ENCODE peak calls at places on chromosomes 16 and 17, in seven cellular contexts. Q, S, C, J, E, K and V are unnamed samples.

GRCh38 chr17:74429604-74430384 is 2.1 kb upstream of the GPRC5C start:
- DNase-seq in E (no peak), S (no peak), C (no peak), K (peak; percentile 76), Q (no peak), J (peak; percentile 74), V (peak; percentile 60)

GRCh38 chr17:34207572-34207971 is 47.5 kb upstream of the CCL2 start:
- DNase-seq in C (no peak), E (peak; percentile 53), K (no peak), S (no peak), Q (no peak), J (no peak), V (no peak)

GRCh38 chr16:89023621-89024511 is 46.9 kb upstream of the CBFA2T3 start:
- DNase-seq in Q (no peak), K (no peak), E (no peak), C (no peak), J (no peak), S (no peak), V (no peak)

GRCh38 chr16:75265911-75266701 is 14.7 kb upstream of the BCAR1 start:
- DNase-seq in S (no peak), J (peak; percentile 89), K (peak; percentile 80), Q (no peak), E (no peak), C (peak; percentile 42), V (peak; percentile 81)

GRCh38 chr17:78127888-78128615 is 503 bp downstream of the TMC6 start:
- DNase-seq in K (peak; percentile 43), Q (no peak), J (peak; percentile 48), C (no peak), E (no peak), S (no peak), V (no peak)

GRCh38 chr17:74205274-74205673 is 1.8 kb downstream of the RPL38 start:
- DNase-seq in J (no peak), K (no peak), C (no peak), Q (no peak), E (no peak), S (no peak), V (no peak)

GRCh38 chr17:1054656-1055055 is 57.7 kb downstream of the TIMM22 start:
- DNase-seq in K (no peak), J (no peak), S (no peak), C (no peak), E (no peak), Q (no peak), V (no peak)

GRCh38 chr17:43979671-43980070 is 24.8 kb upstream of the NAGS start:
- DNase-seq in E (no peak), S (no peak), J (no peak), K (no peak), Q (no peak), C (no peak), V (no peak)

GRCh38 chr17:76725580-76726230 is 701 bp downstream of the JMJD6 start:
- DNase-seq in J (peak; percentile 73), K (peak; percentile 92), E (no peak), Q (no peak), C (no peak), S (peak; percentile 64), V (peak; percentile 87)

GRCh38 chr17:57645950-57646686 is 99.0 kb downstream of the CCDC182 start:
- DNase-seq in S (no peak), C (no peak), E (peak; percentile 10), Q (no peak), K (no peak), J (no peak), V (no peak)

GRCh38 chr16:57610611-57611010 is 17.8 kb upstream of the ADGRG1 start:
- DNase-seq in Q (no peak), K (peak; percentile 2), E (no peak), J (no peak), C (no peak), S (no peak), V (no peak)

GRCh38 chr17:37818689-37819088 is 73.8 kb upstream of the HNF1B start:
- DNase-seq in Q (peak; percentile 57), S (no peak), E (no peak), K (peak; percentile 77), J (peak; percentile 73), C (no peak), V (no peak)

GRCh38 chr16:80819988-80820387 is 15.6 kb upstream of the CDYL2 start:
- DNase-seq in J (no peak), E (no peak), Q (no peak), S (no peak), C (no peak), K (no peak), V (no peak)

GRCh38 chr17:2904135-2904534 is 107.9 kb downstream of the RAP1GAP2 start:
- DNase-seq in C (no peak), S (no peak), J (peak; percentile 76), E (peak; percentile 3), K (peak; percentile 94), Q (no peak), V (no peak)

GRCh38 chr17:73560661-73561060 is 83.6 kb downstream of the SDK2 start:
- DNase-seq in S (no peak), Q (peak; percentile 27), K (no peak), J (no peak), E (no peak), C (no peak), V (no peak)

GRCh38 chr16:66170989-66171388 is 195.5 kb upstream of the CDH5 start:
- DNase-seq in K (no peak), E (no peak), Q (no peak), S (no peak), J (no peak), C (no peak), V (no peak)

GRCh38 chr17:83132251-83133081 is 53.1 kb downstream of the METRNL start:
- DNase-seq in C (no peak), K (no peak), E (no peak), S (no peak), J (no peak), Q (no peak), V (no peak)

GRCh38 chr17:76382305-76382802 is 2.1 kb upstream of the SPHK1 start:
- DNase-seq in E (no peak), Q (no peak), K (peak; percentile 73), S (no peak), C (no peak), J (no peak), V (no peak)

GRCh38 chr16:54265558-54266213 is 20.9 kb downstream of the IRX3 start:
- DNase-seq in C (no peak), E (no peak), Q (no peak), S (no peak), J (no peak), K (no peak), V (no peak)

GRCh38 chr17:1160591-1161041 is 19.2 kb downstream of the ABR start:
- DNase-seq in Q (no peak), K (no peak), S (no peak), C (no peak), E (no peak), J (no peak), V (no peak)

GRCh38 chr16:24906199-24906808 is 60.5 kb downstream of the SLC5A11 start:
- DNase-seq in J (no peak), C (no peak), K (no peak), S (no peak), E (peak; percentile 4), Q (peak; percentile 19), V (no peak)

GRCh38 chr16:82636485-82636884 is 9.7 kb downstream of the CDH13 start:
- DNase-seq in S (no peak), C (no peak), K (no peak), J (no peak), E (no peak), Q (no peak), V (no peak)

GRCh38 chr16:87240211-87241134 is 76.7 kb downstream of the C16orf95 start:
- DNase-seq in J (no peak), Q (no peak), K (no peak), S (no peak), E (peak; percentile 40), C (no peak), V (no peak)

GRCh38 chr16:11016993-11017392 is 72.6 kb downstream of the CLEC16A start:
- DNase-seq in J (peak; percentile 78), C (no peak), E (peak; percentile 37), Q (peak; percentile 32), S (peak; percentile 28), K (peak; percentile 28), V (peak; percentile 88)

GRCh38 chr16:78227855-78228254 is 128.4 kb downstream of the WWOX start:
- DNase-seq in K (no peak), C (no peak), S (no peak), E (no peak), Q (no peak), J (no peak), V (no peak)

GRCh38 chr17:44221072-44221861 is 1.8 kb upstream of the UBTF start:
- DNase-seq in C (peak; percentile 62), K (peak; percentile 84), J (peak; percentile 82), Q (no peak), E (peak; percentile 69), S (peak; percentile 46), V (peak; percentile 79)

GRCh38 chr17:31739300-31739699 is 119.7 kb downstream of the COPRS start:
- DNase-seq in S (no peak), Q (no peak), J (no peak), K (no peak), E (peak; percentile 71), C (no peak), V (no peak)

GRCh38 chr17:4735825-4736651 is 3.6 kb upstream of the ZMYND15 start:
- DNase-seq in C (no peak), Q (no peak), K (peak; percentile 75), S (no peak), J (no peak), E (no peak), V (no peak)

GRCh38 chr17:8006836-8007680 is 4.6 kb downstream of the GUCY2D start:
- DNase-seq in K (no peak), Q (no peak), J (no peak), E (no peak), C (no peak), S (no peak), V (no peak)

GRCh38 chr17:4948997-4949320 is 629 bp upstream of the PFN1 start:
- DNase-seq in K (peak; percentile 86), S (peak; percentile 77), E (peak; percentile 80), Q (peak; percentile 64), J (peak; percentile 83), C (no peak), V (peak; percentile 76)

GRCh38 chr17:10683853-10684252 is 13.5 kb downstream of the SCO1 start:
- DNase-seq in J (no peak), S (no peak), E (peak; percentile 37), C (no peak), K (no peak), Q (peak; percentile 28), V (no peak)

GRCh38 chr16:50819706-50820105 is 77.8 kb downstream of the CYLD start:
- DNase-seq in S (no peak), Q (no peak), J (no peak), E (no peak), K (no peak), C (no peak), V (no peak)

GRCh38 chr16:30761427-30761927 is 385 bp downstream of the CFAP119 start:
- DNase-seq in K (peak; percentile 36), E (peak; percentile 16), C (no peak), J (no peak), S (peak; percentile 32), Q (no peak), V (peak; percentile 57)

GRCh38 chr17:64001763-64002529 is 3.8 kb downstream of the PRR29 start:
- DNase-seq in Q (no peak), E (no peak), J (no peak), S (no peak), C (no peak), K (no peak), V (no peak)

GRCh38 chr17:68981288-68981687 is 26.1 kb upstream of the ABCA8 start:
- DNase-seq in E (no peak), J (peak; percentile 29), K (peak; percentile 56), C (no peak), S (no peak), Q (no peak), V (no peak)

GRCh38 chr17:66985338-66985737 is 20.8 kb downstream of the CACNG4 start:
- DNase-seq in C (no peak), Q (no peak), K (no peak), E (no peak), J (no peak), S (no peak), V (no peak)

GRCh38 chr16:6682142-6682811 is 650.4 kb upstream of the RBFOX1 start:
- DNase-seq in K (peak; percentile 34), C (no peak), Q (no peak), S (no peak), E (no peak), J (peak; percentile 31), V (peak; percentile 82)

GRCh38 chr17:38711792-38712571 is 6.9 kb downstream of the MLLT6 start:
- DNase-seq in K (peak; percentile 44), S (no peak), C (no peak), E (no peak), J (no peak), Q (no peak), V (no peak)